ENCODE peak calls at places on chromosome 4, in nine cellular contexts. F is NCI-H1436; K is stimulated activated CD4-positive, alpha-beta T cell treated with anti-CD3 and anti-CD28 coated beads, Interleukin-15, amount 100 ng/mL, for 24 hours; L is fibroblast of pulmonary artery; W is CMK; X is OCI-M1; Y is HEK293T; N is naive thymus-derived CD8-positive, alpha-beta T cell; G is GM20000. H is an unnamed sample.

GRCh38 chr4:113179996-113180395 is 130.5 kb downstream of the ANK2 start:
- DNase-seq in F (no peak), K (no peak), L (no peak), W (no peak), X (no peak), Y (no peak), N (no peak), G (no peak), H (peak)

GRCh38 chr4:186592961-186593586 is 37.7 kb upstream of the MTNR1A start:
- DNase-seq in F (no peak), K (no peak), L (no peak), W (no peak), X (no peak), Y (no peak), N (no peak), G (no peak), H (no peak)

GRCh38 chr4:8081621-8082516 is 76.7 kb downstream of the ABLIM2 start:
- DNase-seq in F (no peak), K (no peak), L (no peak), W (no peak), X (no peak), Y (no peak), N (no peak), G (no peak), H (no peak)

GRCh38 chr4:40918330-40918729 is 168.6 kb downstream of the NSUN7 start:
- DNase-seq in F (no peak), K (no peak), L (peak), W (no peak), X (peak), Y (no peak), N (no peak), G (no peak), H (peak)

GRCh38 chr4:13266687-13267086 is 217.5 kb downstream of the RAB28 start:
- DNase-seq in F (no peak), K (no peak), L (no peak), W (no peak), X (no peak), Y (no peak), N (no peak), G (no peak), H (no peak)

GRCh38 chr4:121307441-121308327 is 73.1 kb downstream of the QRFPR start:
- DNase-seq in F (peak), K (peak), L (peak), W (peak), X (peak), Y (peak), N (peak), G (peak), H (peak)

GRCh38 chr4:184384056-184384809 is 90.1 kb downstream of the IRF2 start:
- DNase-seq in F (no peak), K (peak), L (peak), W (no peak), X (peak), Y (no peak), N (no peak), G (peak), H (peak)

GRCh38 chr4:16537926-16538325 is 311.7 kb upstream of the TAPT1 start:
- DNase-seq in F (no peak), K (no peak), L (no peak), W (no peak), X (no peak), Y (no peak), N (no peak), G (no peak), H (no peak)

GRCh38 chr4:119206178-119206577 is 6.3 kb upstream of the USP53 start:
- DNase-seq in F (no peak), K (no peak), L (no peak), W (no peak), X (no peak), Y (no peak), N (no peak), G (no peak), H (no peak)

GRCh38 chr4:175833574-175834350 is 21.7 kb upstream of the GPM6A start:
- DNase-seq in F (no peak), K (no peak), L (no peak), W (no peak), X (no peak), Y (no peak), N (no peak), G (no peak), H (no peak)

GRCh38 chr4:168524897-168525296 is 28.0 kb downstream of the PALLD start:
- DNase-seq in F (no peak), K (no peak), L (no peak), W (no peak), X (no peak), Y (no peak), N (no peak), G (no peak), H (no peak)

GRCh38 chr4:185506422-185506821 is 28.9 kb downstream of the PDLIM3 start:
- DNase-seq in F (no peak), K (no peak), L (no peak), W (no peak), X (no peak), Y (no peak), N (no peak), G (no peak), H (no peak)

GRCh38 chr4:154982187-154983047 is 201.3 kb downstream of the RBM46 start:
- DNase-seq in F (no peak), K (peak), L (peak), W (no peak), X (peak), Y (peak), N (no peak), G (peak), H (no peak)

GRCh38 chr4:182929296-182929695 is 12.1 kb upstream of the DCTD start:
- DNase-seq in F (no peak), K (no peak), L (peak), W (no peak), X (no peak), Y (no peak), N (no peak), G (no peak), H (peak)

GRCh38 chr4:77833158-77833724 is 14.1 kb upstream of the CNOT6L start:
- DNase-seq in F (peak), K (no peak), L (no peak), W (no peak), X (no peak), Y (no peak), N (no peak), G (no peak), H (no peak)

GRCh38 chr4:146648384-146648783 is 9.7 kb downstream of the POU4F2 start:
- DNase-seq in F (no peak), K (no peak), L (no peak), W (no peak), X (no peak), Y (no peak), N (no peak), G (no peak), H (no peak)